ENCODE peak calls at places on chromosomes 3 and 15, in four cellular contexts. A is H1, H is GM12878, J is HepG2. E is an unnamed sample. For H3K9me3, the result is how much of the 10 kb centered on the place peaks cover.

GRCh38 chr3:16723994-16724393 is 118.8 kb upstream of the DAZL start:
- DNase-seq in A (no peak), J (no peak), H (no peak), E (peak)

GRCh38 chr3:196499061-196499460 is 4.5 kb downstream of the RNF168 start:
- DNase-seq in J (no peak), A (no peak), H (no peak), E (no peak)

GRCh38 chr3:104066658-104067057 is 1300.1 kb upstream of the ALCAM start:
- DNase-seq in A (no peak), J (no peak), H (no peak), E (peak)

GRCh38 chr15:70385711-70386110 is 288.0 kb upstream of the TLE3 start:
- DNase-seq in A (no peak), J (no peak), H (no peak), E (no peak)

GRCh38 chr15:90813796-90814192 is 54.6 kb upstream of the FURIN start:
- DNase-seq in A (no peak), H (no peak), J (no peak), E (no peak)

GRCh38 chr15:44447772-44448376 is 20.4 kb downstream of the CTDSPL2 start:
- DNase-seq in A (no peak), H (no peak), J (no peak), E (no peak)

GRCh38 chr15:88258021-88258641 is 1.6 kb upstream of the NTRK3 start:
- DNase-seq in A (peak), J (peak), H (no peak), E (no peak)

GRCh38 chr3:114887806-114888205 is 259.3 kb downstream of the ZBTB20 start:
- DNase-seq in J (no peak), A (no peak), H (no peak), E (no peak)

GRCh38 chr3:86991840-86992430 is 986 bp upstream of the VGLL3 start:
- DNase-seq in A (no peak), H (no peak), J (no peak), E (no peak)

GRCh38 chr3:86998551-86998950 is 7.6 kb upstream of the VGLL3 start:
- DNase-seq in H (no peak), A (no peak), J (no peak), E (no peak)

GRCh38 chr3:86996261-86996955 is 5.5 kb upstream of the VGLL3 start:
- DNase-seq in H (no peak), J (no peak), A (no peak), E (no peak)

GRCh38 chr3:86993704-86994103 is 2.8 kb upstream of the VGLL3 start:
- DNase-seq in J (no peak), A (no peak), H (no peak), E (no peak)

DNA sequence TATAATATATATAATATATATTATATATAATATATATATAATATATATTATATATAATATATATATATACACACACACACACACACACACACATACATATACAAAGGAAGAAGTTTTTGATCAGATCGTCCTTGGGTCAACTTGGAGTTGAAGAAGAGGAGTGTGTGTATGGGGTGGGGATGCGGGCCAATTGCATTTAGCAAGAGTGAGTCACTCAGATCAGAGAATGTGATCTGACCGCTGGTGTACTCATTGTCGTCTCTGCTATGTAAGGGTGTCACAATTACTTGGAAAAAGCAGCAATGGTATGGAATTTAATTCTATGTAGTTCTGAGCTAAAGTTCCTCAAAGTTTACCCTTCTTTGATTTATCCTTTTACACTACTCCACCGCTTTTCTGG is 4.6 kb upstream of the VGLL3 start:
- DNase-seq in A (no peak), J (no peak), H (no peak), E (no peak)
- TF ChIP-seq YY1 in A (no peak), J (no peak), H (no peak), E (no peak)

DNA sequence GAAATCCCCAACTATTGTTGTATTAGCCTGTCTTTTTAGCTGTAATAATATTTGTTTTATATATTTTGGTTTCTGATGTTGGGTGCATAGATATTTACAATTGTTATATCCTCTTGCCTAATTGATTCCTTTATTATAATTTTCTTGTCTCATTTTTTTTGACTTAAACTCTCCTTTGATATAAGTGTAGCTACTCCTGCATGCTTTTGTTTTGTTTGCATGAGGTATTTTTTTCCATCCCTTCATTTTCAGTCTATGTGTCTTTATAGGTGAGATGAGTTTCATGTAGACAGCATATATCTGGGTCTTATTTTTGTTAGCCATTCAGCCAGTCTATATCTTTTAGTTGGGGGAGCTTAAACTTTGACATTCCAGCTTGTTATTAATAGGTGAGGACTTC is 37.4 kb downstream of the FAIM start:
- DNase-seq in A (no peak), J (no peak), H (no peak), E (no peak)
- H3K9me3 ChIP-seq in A (under half), J (under half), H (under half), E (under half)

GRCh38 chr3:193943200-193943599 is 192.7 kb upstream of the HES1 start:
- DNase-seq in H (no peak), J (peak), A (no peak), E (no peak)

GRCh38 chr3:193941486-193941885 is 194.5 kb upstream of the HES1 start:
- DNase-seq in J (no peak), A (no peak), H (no peak), E (no peak)

GRCh38 chr3:193940526-193940925 is 195.4 kb upstream of the HES1 start:
- DNase-seq in A (no peak), J (no peak), H (no peak), E (no peak)

GRCh38 chr3:193944161-193944884 is 191.6 kb upstream of the HES1 start:
- DNase-seq in J (no peak), A (no peak), H (no peak), E (no peak)

GRCh38 chr3:193942516-193943055 is 193.4 kb upstream of the HES1 start:
- DNase-seq in A (no peak), H (no peak), J (peak), E (no peak)
- TF ChIP-seq SUZ12 in A (no peak), H (no peak), J (no peak), E (no peak)

DNA sequence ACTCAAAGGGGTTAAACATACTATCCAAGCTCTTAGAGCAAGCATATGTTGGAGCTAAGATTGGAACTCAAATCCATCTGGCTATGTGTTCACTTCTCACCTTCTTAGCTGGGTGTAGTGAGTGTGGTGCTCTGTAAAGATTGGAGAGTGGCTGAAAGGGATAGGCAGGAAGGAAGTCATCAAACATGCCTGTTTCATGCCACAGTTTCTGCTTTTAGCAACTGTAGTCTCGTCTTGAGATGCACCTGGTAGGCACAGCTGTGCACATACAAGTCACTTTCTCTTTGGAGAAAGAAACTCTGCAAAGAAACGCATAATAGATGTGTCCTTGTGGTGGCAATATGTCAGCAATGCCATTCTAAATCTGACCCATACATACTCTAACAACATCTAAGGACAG is 189.2 kb upstream of the MDFIC2 start:
- DNase-seq in A (no peak), J (no peak), H (no peak), E (no peak)
- TF ChIP-seq YY1 in A (no peak), J (no peak), H (no peak), E (no peak)

DNA sequence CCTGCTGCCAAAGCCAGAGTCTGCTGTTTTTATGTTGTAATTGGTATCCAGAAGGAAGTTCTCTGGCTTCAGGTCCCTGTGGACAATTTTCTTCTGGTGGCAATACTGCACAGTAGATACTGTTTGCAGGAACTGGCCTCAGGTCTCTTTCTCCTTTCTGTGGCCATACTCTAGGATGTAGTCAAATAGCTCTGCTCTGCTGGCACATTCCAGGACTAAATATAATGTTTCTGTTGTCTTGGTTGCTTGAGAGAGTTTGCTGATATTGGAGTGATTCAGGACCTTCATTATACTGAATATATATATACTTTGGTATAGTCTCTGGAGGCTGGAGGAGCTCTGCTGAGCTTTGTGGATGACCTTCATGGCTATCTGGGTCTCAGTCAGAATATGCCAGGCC is 23.1 kb downstream of the RAB7A start:
- DNase-seq in A (no peak), H (no peak), J (no peak), E (no peak)
- H3K9me3 ChIP-seq in A (under half), H (under half), J (under half), E (under half)

GRCh38 chr3:116034797-116035196 is 410.5 kb downstream of the LSAMP start:
- DNase-seq in H (no peak), A (no peak), J (no peak), E (no peak)

GRCh38 chr3:116030131-116030850 is 407.0 kb downstream of the GAP43 start:
- DNase-seq in J (no peak), A (no peak), H (no peak), E (no peak)

GRCh38 chr3:116032176-116032575 is 408.9 kb downstream of the GAP43 start:
- DNase-seq in A (no peak), H (no peak), J (no peak), E (no peak)

GRCh38 chr3:116037954-116038911 is 407.1 kb downstream of the LSAMP start:
- DNase-seq in A (no peak), J (no peak), H (peak), E (no peak)

GRCh38 chr3:116034071-116034470 is 410.8 kb downstream of the GAP43 start:
- DNase-seq in A (no peak), J (no peak), H (no peak), E (no peak)
- TF ChIP-seq SUZ12 in A (no peak), J (no peak), H (no peak), E (no peak)

GRCh38 chr3:50599716-50600118 is 11.9 kb downstream of the CISH start:
- DNase-seq in H (no peak), A (no peak), J (no peak), E (no peak)

GRCh38 chr3:50602675-50603191 is 8.8 kb downstream of the CISH start:
- DNase-seq in J (no peak), A (no peak), H (no peak), E (no peak)

GRCh38 chr3:50600841-50601591 is 10.6 kb downstream of the CISH start:
- DNase-seq in J (peak), H (no peak), A (no peak), E (no peak)

GRCh38 chr3:50599115-50599715 is 12.4 kb downstream of the CISH start:
- DNase-seq in H (no peak), A (no peak), J (no peak), E (no peak)

GRCh38 chr3:50600141-50600753 is 11.3 kb downstream of the CISH start:
- DNase-seq in H (no peak), A (no peak), J (no peak), E (no peak)
- TF ChIP-seq YY1 in H (no peak), A (no peak), J (no peak), E (no peak)

DNA sequence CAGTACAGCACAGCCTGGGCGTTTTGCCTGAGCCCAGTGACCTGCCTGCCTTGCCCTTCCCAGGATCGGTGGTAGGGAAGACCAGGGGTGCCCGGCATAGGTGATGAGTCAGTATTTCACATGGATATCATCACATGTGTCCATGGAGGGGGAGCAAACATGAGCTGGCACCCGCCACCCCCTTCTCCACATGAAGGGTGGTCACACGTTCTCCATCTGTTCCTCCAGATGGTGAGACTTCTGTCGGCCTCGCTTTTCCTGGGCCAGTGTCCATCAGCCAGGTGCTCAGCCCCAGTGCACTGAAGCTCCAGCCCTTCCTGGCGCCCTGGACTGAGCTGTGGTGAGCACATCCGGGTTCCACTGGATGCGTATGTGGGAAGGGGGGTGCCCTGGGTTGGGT is 208.4 kb downstream of the UBE3A start:
- DNase-seq in J (no peak), H (no peak), A (no peak), E (no peak)
- H3K9me3 ChIP-seq in J (half or more), H (under half), A (half or more), E (under half)

GRCh38 chr3:32553459-32553858 is 17.2 kb downstream of the DYNC1LI1 start:
- DNase-seq in H (no peak), A (no peak), J (no peak), E (no peak)
- TF ChIP-seq SUZ12 in H (no peak), A (no peak), J (no peak), E (no peak)

DNA sequence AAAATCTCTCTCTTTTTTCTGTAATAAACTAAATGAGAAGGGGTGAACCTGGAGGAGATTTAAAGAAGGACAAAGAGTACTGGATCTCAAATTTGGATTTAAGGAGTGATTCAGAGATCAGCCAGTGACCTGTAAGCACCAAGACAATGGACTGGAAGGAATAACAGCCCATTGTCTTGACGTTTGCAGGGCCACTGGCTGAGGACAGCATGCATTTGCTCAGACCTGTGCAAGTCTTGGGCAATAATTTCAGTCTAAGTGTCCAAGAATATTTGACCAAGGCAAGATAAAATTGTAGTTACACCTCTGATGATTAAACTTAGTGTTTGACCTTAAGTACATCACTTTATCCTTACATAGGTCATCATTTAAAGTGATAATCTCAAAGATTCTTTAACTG is 55.8 kb upstream of the OSTN start:
- DNase-seq in H (no peak), J (no peak), A (no peak), E (no peak)
- TF ChIP-seq YY1 in H (no peak), J (no peak), A (no peak), E (no peak)

E was measured in NT2/D1.